ENCODE peak calls at places on chromosomes 12 and 14, in ten cellular contexts. One of them, this sample, is unnamed.

GRCh38 chr14:91154851-91155625 is 41.2 kb downstream of the DGLUCY start:
- DNase-seq in NB4: peak
- DNase-seq in IMR-90: peak
- DNase-seq in kidney tubule cell: peak
- DNase-seq in NAMALWA: peak
- DNase-seq in stimulated activated CD8-positive, alpha-beta memory T cell treated with anti-CD3 and anti-CD28 coated beads, Interleukin-7, amount 100 ng/mL, for 4 hours: peak
- DNase-seq in glutamatergic neuron: no peak
- DNase-seq in occipital lobe: no peak
- DNase-seq in activated CD4-positive, alpha-beta T cell treated with anti-CD3 and anti-CD28 coated beads for 48 hours: peak
- DNase-seq in cardiac muscle cell: peak
- DNase-seq in this sample: peak

GRCh38 chr14:75222208-75222701 is 45.8 kb upstream of the TMED10 start:
- DNase-seq in stimulated activated CD8-positive, alpha-beta memory T cell treated with anti-CD3 and anti-CD28 coated beads, Interleukin-7, amount 100 ng/mL, for 4 hours: no peak
- DNase-seq in activated CD4-positive, alpha-beta T cell treated with anti-CD3 and anti-CD28 coated beads for 48 hours: no peak
- DNase-seq in NB4: peak
- DNase-seq in IMR-90: peak
- DNase-seq in cardiac muscle cell: peak
- DNase-seq in kidney tubule cell: peak
- DNase-seq in occipital lobe: no peak
- DNase-seq in NAMALWA: peak
- DNase-seq in glutamatergic neuron: no peak
- DNase-seq in this sample: no peak

GRCh38 chr14:101501341-101501740 is 60.0 kb upstream of the DIO3 start:
- DNase-seq in stimulated activated CD8-positive, alpha-beta memory T cell treated with anti-CD3 and anti-CD28 coated beads, Interleukin-7, amount 100 ng/mL, for 4 hours: no peak
- DNase-seq in activated CD4-positive, alpha-beta T cell treated with anti-CD3 and anti-CD28 coated beads for 48 hours: no peak
- DNase-seq in glutamatergic neuron: peak
- DNase-seq in occipital lobe: no peak
- DNase-seq in NB4: no peak
- DNase-seq in NAMALWA: no peak
- DNase-seq in kidney tubule cell: no peak
- DNase-seq in IMR-90: no peak
- DNase-seq in cardiac muscle cell: no peak
- DNase-seq in this sample: no peak

GRCh38 chr14:92692822-92693226 is 55.6 kb downstream of the LGMN start:
- DNase-seq in NB4: no peak
- DNase-seq in cardiac muscle cell: peak
- DNase-seq in kidney tubule cell: peak
- DNase-seq in glutamatergic neuron: no peak
- DNase-seq in activated CD4-positive, alpha-beta T cell treated with anti-CD3 and anti-CD28 coated beads for 48 hours: no peak
- DNase-seq in IMR-90: peak
- DNase-seq in occipital lobe: no peak
- DNase-seq in NAMALWA: no peak
- DNase-seq in stimulated activated CD8-positive, alpha-beta memory T cell treated with anti-CD3 and anti-CD28 coated beads, Interleukin-7, amount 100 ng/mL, for 4 hours: no peak
- DNase-seq in this sample: peak

GRCh38 chr12:117152793-117153775 is 37.2 kb downstream of the FBXO21 start:
- DNase-seq in NB4: peak
- DNase-seq in activated CD4-positive, alpha-beta T cell treated with anti-CD3 and anti-CD28 coated beads for 48 hours: no peak
- DNase-seq in occipital lobe: no peak
- DNase-seq in cardiac muscle cell: no peak
- DNase-seq in kidney tubule cell: no peak
- DNase-seq in IMR-90: no peak
- DNase-seq in NAMALWA: no peak
- DNase-seq in stimulated activated CD8-positive, alpha-beta memory T cell treated with anti-CD3 and anti-CD28 coated beads, Interleukin-7, amount 100 ng/mL, for 4 hours: no peak
- DNase-seq in glutamatergic neuron: no peak
- DNase-seq in this sample: no peak

GRCh38 chr14:25882899-25883298 is 714.9 kb downstream of the NOVA1 start:
- DNase-seq in occipital lobe: no peak
- DNase-seq in NB4: no peak
- DNase-seq in stimulated activated CD8-positive, alpha-beta memory T cell treated with anti-CD3 and anti-CD28 coated beads, Interleukin-7, amount 100 ng/mL, for 4 hours: no peak
- DNase-seq in kidney tubule cell: no peak
- DNase-seq in cardiac muscle cell: no peak
- DNase-seq in IMR-90: no peak
- DNase-seq in activated CD4-positive, alpha-beta T cell treated with anti-CD3 and anti-CD28 coated beads for 48 hours: no peak
- DNase-seq in NAMALWA: no peak
- DNase-seq in glutamatergic neuron: no peak
- DNase-seq in this sample: no peak

GRCh38 chr14:99562848-99563748 is 40.9 kb downstream of the CCDC85C start:
- DNase-seq in stimulated activated CD8-positive, alpha-beta memory T cell treated with anti-CD3 and anti-CD28 coated beads, Interleukin-7, amount 100 ng/mL, for 4 hours: no peak
- DNase-seq in IMR-90: peak
- DNase-seq in cardiac muscle cell: peak
- DNase-seq in glutamatergic neuron: peak
- DNase-seq in NB4: no peak
- DNase-seq in activated CD4-positive, alpha-beta T cell treated with anti-CD3 and anti-CD28 coated beads for 48 hours: no peak
- DNase-seq in occipital lobe: peak
- DNase-seq in kidney tubule cell: peak
- DNase-seq in NAMALWA: no peak
- DNase-seq in this sample: peak

GRCh38 chr12:112738531-112738930 is 53.0 kb upstream of the RPH3A start:
- DNase-seq in cardiac muscle cell: peak
- DNase-seq in glutamatergic neuron: no peak
- DNase-seq in occipital lobe: no peak
- DNase-seq in NB4: no peak
- DNase-seq in stimulated activated CD8-positive, alpha-beta memory T cell treated with anti-CD3 and anti-CD28 coated beads, Interleukin-7, amount 100 ng/mL, for 4 hours: no peak
- DNase-seq in IMR-90: no peak
- DNase-seq in NAMALWA: no peak
- DNase-seq in activated CD4-positive, alpha-beta T cell treated with anti-CD3 and anti-CD28 coated beads for 48 hours: no peak
- DNase-seq in kidney tubule cell: no peak
- DNase-seq in this sample: peak

GRCh38 chr14:91305650-91306431 is 61.3 kb upstream of the GPR68 start:
- DNase-seq in kidney tubule cell: no peak
- DNase-seq in activated CD4-positive, alpha-beta T cell treated with anti-CD3 and anti-CD28 coated beads for 48 hours: no peak
- DNase-seq in cardiac muscle cell: no peak
- DNase-seq in glutamatergic neuron: no peak
- DNase-seq in NAMALWA: peak
- DNase-seq in IMR-90: no peak
- DNase-seq in NB4: no peak
- DNase-seq in stimulated activated CD8-positive, alpha-beta memory T cell treated with anti-CD3 and anti-CD28 coated beads, Interleukin-7, amount 100 ng/mL, for 4 hours: no peak
- DNase-seq in occipital lobe: no peak
- DNase-seq in this sample: no peak

GRCh38 chr12:76074701-76075336 is 9.7 kb downstream of the NAP1L1 start:
- DNase-seq in occipital lobe: no peak
- DNase-seq in activated CD4-positive, alpha-beta T cell treated with anti-CD3 and anti-CD28 coated beads for 48 hours: no peak
- DNase-seq in stimulated activated CD8-positive, alpha-beta memory T cell treated with anti-CD3 and anti-CD28 coated beads, Interleukin-7, amount 100 ng/mL, for 4 hours: no peak
- DNase-seq in NAMALWA: no peak
- DNase-seq in glutamatergic neuron: no peak
- DNase-seq in NB4: peak
- DNase-seq in IMR-90: no peak
- DNase-seq in kidney tubule cell: peak
- DNase-seq in cardiac muscle cell: no peak
- DNase-seq in this sample: no peak

GRCh38 chr14:91752956-91753355 is 21.1 kb upstream of the CATSPERB start:
- DNase-seq in occipital lobe: no peak
- DNase-seq in activated CD4-positive, alpha-beta T cell treated with anti-CD3 and anti-CD28 coated beads for 48 hours: no peak
- DNase-seq in cardiac muscle cell: no peak
- DNase-seq in IMR-90: no peak
- DNase-seq in NAMALWA: no peak
- DNase-seq in NB4: no peak
- DNase-seq in glutamatergic neuron: no peak
- DNase-seq in stimulated activated CD8-positive, alpha-beta memory T cell treated with anti-CD3 and anti-CD28 coated beads, Interleukin-7, amount 100 ng/mL, for 4 hours: no peak
- DNase-seq in kidney tubule cell: peak
- DNase-seq in this sample: no peak

This sample was measured in PC-3.